ENCODE peak calls at places on chromosomes 16 and 17, in four cellular contexts. G is activated T-cell treated with anti-CD3 and anti-CD28 coated beads, Interleukin-2, amount 50 U/mL, for 4 hours; B is C1 segment of cervical spinal cord; V is CD8-positive, alpha-beta memory T cell. N is an unnamed sample.

GRCh38 chr16:30368122-30368791 is 2.0 kb downstream of the TBC1D10B start:
- DNase-seq in G (no peak), B (no peak), V (no peak), N (no peak)

GRCh38 chr17:1042486-1042885 is 45.6 kb downstream of the TIMM22 start:
- DNase-seq in G (no peak), B (no peak), V (no peak), N (no peak)

GRCh38 chr17:34420254-34420766 is 57.3 kb upstream of the CCL1 start:
- DNase-seq in G (peak), B (no peak), V (peak), N (peak)

GRCh38 chr16:28865289-28865688 is 1.6 kb downstream of the SH2B1 start:
- DNase-seq in G (no peak), B (no peak), V (no peak), N (no peak)

GRCh38 chr16:87970206-87970605 is 19.0 kb downstream of the BANP start:
- DNase-seq in G (no peak), B (no peak), V (no peak), N (no peak)

GRCh38 chr16:19382887-19383816 is 34.5 kb upstream of the TMC5 start:
- DNase-seq in G (no peak), B (no peak), V (no peak), N (peak)

GRCh38 chr17:19003966-19004600 is 481 bp downstream of the FAM83G start:
- DNase-seq in G (peak), B (no peak), V (peak), N (no peak)

GRCh38 chr17:81267390-81268067 is 27.6 kb downstream of the SLC38A10 start:
- DNase-seq in G (no peak), B (no peak), V (no peak), N (no peak)

GRCh38 chr16:83137326-83137770 is 510.6 kb downstream of the CDH13 start:
- DNase-seq in G (no peak), B (no peak), V (no peak), N (no peak)

GRCh38 chr17:27453466-27453865 is 2.8 kb upstream of the KSR1 start:
- DNase-seq in G (no peak), B (no peak), V (no peak), N (no peak)

GRCh38 chr17:61494325-61495160 is 42.3 kb downstream of the TBX4 start:
- DNase-seq in G (no peak), B (no peak), V (no peak), N (no peak)

GRCh38 chr16:85614338-85615013 is 1.4 kb downstream of the GSE1 start:
- DNase-seq in G (no peak), B (no peak), V (no peak), N (no peak)

GRCh38 chr17:17765359-17765758 is 71.4 kb downstream of the SREBF1 start:
- DNase-seq in G (no peak), B (no peak), V (no peak), N (peak)

GRCh38 chr17:18891541-18891940 is 33.6 kb downstream of the PRPSAP2 start:
- DNase-seq in G (no peak), B (no peak), V (no peak), N (peak)

GRCh38 chr17:10096556-10096955 is 101.8 kb downstream of the GAS7 start:
- DNase-seq in G (no peak), B (no peak), V (no peak), N (no peak)

GRCh38 chr16:8885674-8886592 is 3.8 kb downstream of the LITAFD start:
- DNase-seq in G (no peak), B (no peak), V (no peak), N (no peak)

GRCh38 chr17:64146418-64147109 is 16.6 kb upstream of the ERN1 start:
- DNase-seq in G (peak), B (no peak), V (peak), N (peak)

GRCh38 chr16:53132406-53132805 is 77.6 kb downstream of the CHD9 start:
- DNase-seq in G (no peak), B (no peak), V (no peak), N (no peak)

GRCh38 chr17:63919311-63919723 is 678 bp upstream of the GH1 start:
- DNase-seq in G (peak), B (no peak), V (peak), N (no peak)

GRCh38 chr16:89993377-89993776 is 25.9 kb downstream of the DBNDD1 start:
- DNase-seq in G (no peak), B (no peak), V (no peak), N (no peak)

GRCh38 chr16:80997139-80997798 is 9.4 kb downstream of the CMC2 start:
- DNase-seq in G (no peak), B (no peak), V (no peak), N (no peak)

GRCh38 chr16:83814654-83814985 is 6.8 kb downstream of the HSBP1 start:
- DNase-seq in G (no peak), B (no peak), V (no peak), N (no peak)

GRCh38 chr17:66799839-66800537 is 34.9 kb upstream of the CACNG5 start:
- DNase-seq in G (no peak), B (no peak), V (no peak), N (no peak)

GRCh38 chr16:61233718-61234117 is 802.5 kb downstream of the CDH8 start:
- DNase-seq in G (no peak), B (no peak), V (no peak), N (no peak)

GRCh38 chr17:74089869-74090464 is 113.5 kb upstream of the RPL38 start:
- DNase-seq in G (peak), B (no peak), V (peak), N (peak)

GRCh38 chr16:83393196-83393981 is 414.4 kb upstream of the HSBP1 start:
- DNase-seq in G (no peak), B (no peak), V (no peak), N (no peak)

GRCh38 chr17:75521951-75522727 is 3.4 kb upstream of the LLGL2 start:
- DNase-seq in G (no peak), B (no peak), V (no peak), N (no peak)

GRCh38 chr16:87550510-87550961 is 51.8 kb upstream of the JPH3 start:
- DNase-seq in G (peak), B (no peak), V (peak), N (peak)

GRCh38 chr16:75323928-75324327 is 72.5 kb upstream of the BCAR1 start:
- DNase-seq in G (no peak), B (no peak), V (no peak), N (no peak)

GRCh38 chr16:67928561-67929364 is 2.9 kb downstream of the CTRL start:
- DNase-seq in G (peak), B (no peak), V (peak), N (peak)

GRCh38 chr17:35132099-35132498 is 10.0 kb downstream of the NLE1 start:
- DNase-seq in G (no peak), B (no peak), V (no peak), N (no peak)

GRCh38 chr17:3049705-3050295 is 13.6 kb downstream of the OR1D5 start:
- DNase-seq in G (no peak), B (no peak), V (no peak), N (no peak)

GRCh38 chr17:64781013-64781392 is 118.9 kb upstream of the SMURF2 start:
- DNase-seq in G (no peak), B (no peak), V (no peak), N (no peak)